ENCODE peak calls at places on chromosomes 1 and 21, in nine cellular contexts. One of them, this sample, is unnamed.
A peak's percentile ranks its signal among the peaks of the same experiment; 100 is the strongest.

GRCh38 chr1:201593200-201593828 is 54.4 kb downstream of the NAV1 start:
- DNase-seq in CD8-positive, alpha-beta T cell: no peak
- DNase-seq in neural progenitor cell: no peak
- DNase-seq in right cardiac atrium: peak; percentile 68
- DNase-seq in fibroblast of lung: peak; percentile 95
- DNase-seq in heart left ventricle: peak; percentile 48
- DNase-seq in Panc1: peak; percentile 28
- DNase-seq in pancreas: no peak
- DNase-seq in CD8-positive, alpha-beta memory T cell: no peak
- DNase-seq in this sample: no peak

GRCh38 chr1:90434460-90434859 is 282.6 kb downstream of the BARHL2 start:
- DNase-seq in CD8-positive, alpha-beta T cell: no peak
- DNase-seq in neural progenitor cell: peak; percentile 51
- DNase-seq in right cardiac atrium: no peak
- DNase-seq in fibroblast of lung: no peak
- DNase-seq in heart left ventricle: no peak
- DNase-seq in Panc1: no peak
- DNase-seq in pancreas: no peak
- DNase-seq in CD8-positive, alpha-beta memory T cell: no peak
- DNase-seq in this sample: no peak

GRCh38 chr1:116990612-116991151 is 10.9 kb upstream of the CD101 start:
- DNase-seq in CD8-positive, alpha-beta T cell: no peak
- DNase-seq in neural progenitor cell: no peak
- DNase-seq in right cardiac atrium: peak; percentile 95
- DNase-seq in fibroblast of lung: peak; percentile 98
- DNase-seq in heart left ventricle: peak; percentile 89
- DNase-seq in Panc1: no peak
- DNase-seq in pancreas: no peak
- DNase-seq in CD8-positive, alpha-beta memory T cell: no peak
- DNase-seq in this sample: no peak

GRCh38 chr1:119209943-119210342 is 69.5 kb upstream of the WARS2 start:
- DNase-seq in CD8-positive, alpha-beta T cell: no peak
- DNase-seq in neural progenitor cell: no peak
- DNase-seq in right cardiac atrium: no peak
- DNase-seq in fibroblast of lung: no peak
- DNase-seq in heart left ventricle: no peak
- DNase-seq in Panc1: no peak
- DNase-seq in pancreas: no peak
- DNase-seq in CD8-positive, alpha-beta memory T cell: no peak
- DNase-seq in this sample: no peak

GRCh38 chr1:228405979-228406265 is 713 bp downstream of the TRIM11 start:
- DNase-seq in CD8-positive, alpha-beta T cell: no peak
- DNase-seq in neural progenitor cell: no peak
- DNase-seq in right cardiac atrium: no peak
- DNase-seq in fibroblast of lung: peak; percentile 40
- DNase-seq in heart left ventricle: no peak
- DNase-seq in Panc1: no peak
- DNase-seq in pancreas: no peak
- DNase-seq in CD8-positive, alpha-beta memory T cell: no peak
- DNase-seq in this sample: peak; percentile 27

GRCh38 chr1:217569021-217569420 is 61.9 kb downstream of the GPATCH2 start:
- DNase-seq in CD8-positive, alpha-beta T cell: no peak
- DNase-seq in neural progenitor cell: no peak
- DNase-seq in right cardiac atrium: no peak
- DNase-seq in fibroblast of lung: no peak
- DNase-seq in heart left ventricle: no peak
- DNase-seq in Panc1: no peak
- DNase-seq in pancreas: no peak
- DNase-seq in CD8-positive, alpha-beta memory T cell: no peak
- DNase-seq in this sample: no peak

GRCh38 chr1:98429851-98430496 is 231.5 kb upstream of the SNX7 start:
- DNase-seq in CD8-positive, alpha-beta T cell: no peak
- DNase-seq in neural progenitor cell: peak; percentile 25
- DNase-seq in right cardiac atrium: no peak
- DNase-seq in fibroblast of lung: no peak
- DNase-seq in heart left ventricle: no peak
- DNase-seq in Panc1: no peak
- DNase-seq in pancreas: peak; percentile 39
- DNase-seq in CD8-positive, alpha-beta memory T cell: no peak
- DNase-seq in this sample: peak; percentile 82

GRCh38 chr1:21762022-21762404 is 20.9 kb downstream of the USP48 start:
- DNase-seq in CD8-positive, alpha-beta T cell: no peak
- DNase-seq in neural progenitor cell: no peak
- DNase-seq in right cardiac atrium: no peak
- DNase-seq in fibroblast of lung: no peak
- DNase-seq in heart left ventricle: no peak
- DNase-seq in Panc1: no peak
- DNase-seq in pancreas: no peak
- DNase-seq in CD8-positive, alpha-beta memory T cell: no peak
- DNase-seq in this sample: no peak

GRCh38 chr1:2826316-2826715 is 24.8 kb upstream of the TTC34 start:
- DNase-seq in CD8-positive, alpha-beta T cell: no peak
- DNase-seq in neural progenitor cell: no peak
- DNase-seq in right cardiac atrium: no peak
- DNase-seq in fibroblast of lung: no peak
- DNase-seq in heart left ventricle: no peak
- DNase-seq in Panc1: no peak
- DNase-seq in pancreas: no peak
- DNase-seq in CD8-positive, alpha-beta memory T cell: no peak
- DNase-seq in this sample: no peak

GRCh38 chr1:2828586-2829250 is 27.2 kb upstream of the TTC34 start:
- DNase-seq in CD8-positive, alpha-beta T cell: no peak
- DNase-seq in neural progenitor cell: no peak
- DNase-seq in right cardiac atrium: no peak
- DNase-seq in fibroblast of lung: no peak
- DNase-seq in heart left ventricle: no peak
- DNase-seq in Panc1: no peak
- DNase-seq in pancreas: no peak
- DNase-seq in CD8-positive, alpha-beta memory T cell: no peak
- DNase-seq in this sample: no peak

GRCh38 chr1:2825487-2826189 is 24.1 kb upstream of the TTC34 start:
- DNase-seq in CD8-positive, alpha-beta T cell: no peak
- DNase-seq in neural progenitor cell: no peak
- DNase-seq in right cardiac atrium: no peak
- DNase-seq in fibroblast of lung: no peak
- DNase-seq in heart left ventricle: no peak
- DNase-seq in Panc1: no peak
- DNase-seq in pancreas: no peak
- DNase-seq in CD8-positive, alpha-beta memory T cell: no peak
- DNase-seq in this sample: no peak

GRCh38 chr1:2824999-2825398 is 23.5 kb upstream of the TTC34 start:
- DNase-seq in CD8-positive, alpha-beta T cell: no peak
- DNase-seq in neural progenitor cell: no peak
- DNase-seq in right cardiac atrium: no peak
- DNase-seq in fibroblast of lung: no peak
- DNase-seq in heart left ventricle: no peak
- DNase-seq in Panc1: no peak
- DNase-seq in pancreas: no peak
- DNase-seq in CD8-positive, alpha-beta memory T cell: no peak
- DNase-seq in this sample: no peak

GRCh38 chr1:2826736-2827292 is 25.3 kb upstream of the TTC34 start:
- DNase-seq in CD8-positive, alpha-beta T cell: no peak
- DNase-seq in neural progenitor cell: no peak
- DNase-seq in right cardiac atrium: no peak
- DNase-seq in fibroblast of lung: no peak
- DNase-seq in heart left ventricle: no peak
- DNase-seq in Panc1: no peak
- DNase-seq in pancreas: no peak
- DNase-seq in CD8-positive, alpha-beta memory T cell: no peak
- DNase-seq in this sample: no peak
- H3K9me3 ChIP-seq in CD8-positive, alpha-beta T cell: no peaks in the 10 kb centered on the region
- H3K9me3 ChIP-seq in neural progenitor cell: no peaks in the 10 kb centered on the region
- H3K9me3 ChIP-seq in right cardiac atrium: no peaks in the 10 kb centered on the region
- H3K9me3 ChIP-seq in fibroblast of lung: no peaks in the 10 kb centered on the region
- H3K9me3 ChIP-seq in heart left ventricle: peaks cover 6% of the 10 kb centered on the region
- H3K9me3 ChIP-seq in Panc1: no peaks in the 10 kb centered on the region
- H3K9me3 ChIP-seq in pancreas: no peaks in the 10 kb centered on the region
- H3K9me3 ChIP-seq in CD8-positive, alpha-beta memory T cell: no peaks in the 10 kb centered on the region
- H3K9me3 ChIP-seq in this sample: no peaks in the 10 kb centered on the region

GRCh38 chr21:39072468-39072867 is 110.8 kb downstream of the PSMG1 start:
- DNase-seq in CD8-positive, alpha-beta T cell: no peak
- DNase-seq in neural progenitor cell: no peak
- DNase-seq in right cardiac atrium: no peak
- DNase-seq in fibroblast of lung: no peak
- DNase-seq in heart left ventricle: no peak
- DNase-seq in Panc1: no peak
- DNase-seq in pancreas: no peak
- DNase-seq in CD8-positive, alpha-beta memory T cell: no peak
- DNase-seq in this sample: no peak
- H3K27ac ChIP-seq in CD8-positive, alpha-beta T cell: no peak overlapping the region
- H3K27ac ChIP-seq in neural progenitor cell: no peak overlapping the region
- H3K27ac ChIP-seq in right cardiac atrium: no peak overlapping the region
- H3K27ac ChIP-seq in fibroblast of lung: no peak overlapping the region
- H3K27ac ChIP-seq in heart left ventricle: no peak overlapping the region
- H3K27ac ChIP-seq in Panc1: no peak overlapping the region
- H3K27ac ChIP-seq in pancreas: no peak overlapping the region
- H3K27ac ChIP-seq in CD8-positive, alpha-beta memory T cell: no peak overlapping the region
- H3K27ac ChIP-seq in this sample: peak overlapping the region; percentile 63

GRCh38 chr21:37535672-37536071 is 169.1 kb downstream of the DYRK1A start:
- DNase-seq in CD8-positive, alpha-beta T cell: no peak
- DNase-seq in neural progenitor cell: no peak
- DNase-seq in right cardiac atrium: no peak
- DNase-seq in fibroblast of lung: no peak
- DNase-seq in heart left ventricle: no peak
- DNase-seq in Panc1: no peak
- DNase-seq in pancreas: no peak
- DNase-seq in CD8-positive, alpha-beta memory T cell: no peak
- DNase-seq in this sample: no peak

GRCh38 chr21:37542512-37542911 is 175.9 kb downstream of the DYRK1A start:
- DNase-seq in CD8-positive, alpha-beta T cell: no peak
- DNase-seq in neural progenitor cell: no peak
- DNase-seq in right cardiac atrium: no peak
- DNase-seq in fibroblast of lung: no peak
- DNase-seq in heart left ventricle: no peak
- DNase-seq in Panc1: no peak
- DNase-seq in pancreas: no peak
- DNase-seq in CD8-positive, alpha-beta memory T cell: no peak
- DNase-seq in this sample: no peak

GRCh38 chr21:37537391-37537996 is 170.9 kb downstream of the DYRK1A start:
- DNase-seq in CD8-positive, alpha-beta T cell: no peak
- DNase-seq in neural progenitor cell: no peak
- DNase-seq in right cardiac atrium: no peak
- DNase-seq in fibroblast of lung: no peak
- DNase-seq in heart left ventricle: no peak
- DNase-seq in Panc1: no peak
- DNase-seq in pancreas: no peak
- DNase-seq in CD8-positive, alpha-beta memory T cell: no peak
- DNase-seq in this sample: no peak

GRCh38 chr21:37536616-37537278 is 170.2 kb downstream of the DYRK1A start:
- DNase-seq in CD8-positive, alpha-beta T cell: no peak
- DNase-seq in neural progenitor cell: no peak
- DNase-seq in right cardiac atrium: no peak
- DNase-seq in fibroblast of lung: no peak
- DNase-seq in heart left ventricle: no peak
- DNase-seq in Panc1: no peak
- DNase-seq in pancreas: no peak
- DNase-seq in CD8-positive, alpha-beta memory T cell: no peak
- DNase-seq in this sample: no peak

DNA sequence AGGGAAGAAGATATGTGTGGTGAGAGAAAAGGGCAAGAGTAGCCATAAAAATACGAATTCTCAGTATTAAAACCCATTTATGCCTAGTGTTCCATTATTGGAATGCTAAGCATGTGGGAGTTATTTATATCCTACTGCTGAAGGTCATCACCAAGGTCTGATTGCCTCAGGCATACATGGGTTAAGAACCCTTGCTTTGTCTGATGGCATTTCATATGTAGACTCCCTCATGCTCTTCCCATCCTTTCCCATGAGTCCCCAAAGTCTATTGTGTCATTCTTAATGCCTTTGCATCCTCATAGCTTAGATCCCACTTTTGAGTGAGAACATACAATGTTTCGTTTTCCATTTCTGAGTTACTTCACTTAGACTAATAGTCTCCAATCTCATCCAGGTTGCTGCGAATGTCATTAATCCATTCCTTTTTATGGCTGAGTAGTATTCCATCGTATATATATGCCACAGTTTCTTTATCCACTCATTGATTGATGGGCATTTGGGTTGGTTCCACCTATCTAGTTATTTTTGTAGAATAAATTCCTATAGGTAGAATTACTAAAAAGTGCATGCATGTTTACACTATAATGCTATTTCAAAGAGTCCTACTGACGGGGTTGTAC is 172.5 kb downstream of the DYRK1A start:
- DNase-seq in CD8-positive, alpha-beta T cell: no peak
- DNase-seq in neural progenitor cell: no peak
- DNase-seq in right cardiac atrium: no peak
- DNase-seq in fibroblast of lung: no peak
- DNase-seq in heart left ventricle: no peak
- DNase-seq in Panc1: no peak
- DNase-seq in pancreas: no peak
- DNase-seq in CD8-positive, alpha-beta memory T cell: no peak
- DNase-seq in this sample: no peak
- H3K9me3 ChIP-seq in CD8-positive, alpha-beta T cell: no peaks in the 10 kb centered on the region
- H3K9me3 ChIP-seq in neural progenitor cell: no peaks in the 10 kb centered on the region
- H3K9me3 ChIP-seq in right cardiac atrium: no peaks in the 10 kb centered on the region
- H3K9me3 ChIP-seq in fibroblast of lung: no peaks in the 10 kb centered on the region
- H3K9me3 ChIP-seq in heart left ventricle: peaks cover 27% of the 10 kb centered on the region
- H3K9me3 ChIP-seq in Panc1: peaks cover 3% of the 10 kb centered on the region
- H3K9me3 ChIP-seq in pancreas: no peaks in the 10 kb centered on the region
- H3K9me3 ChIP-seq in CD8-positive, alpha-beta memory T cell: no peaks in the 10 kb centered on the region
- H3K9me3 ChIP-seq in this sample: no peaks in the 10 kb centered on the region

GRCh38 chr1:175564723-175565122 is 178.7 kb downstream of the TNR start:
- DNase-seq in CD8-positive, alpha-beta T cell: no peak
- DNase-seq in neural progenitor cell: no peak
- DNase-seq in right cardiac atrium: no peak
- DNase-seq in fibroblast of lung: no peak
- DNase-seq in heart left ventricle: no peak
- DNase-seq in Panc1: no peak
- DNase-seq in pancreas: no peak
- DNase-seq in CD8-positive, alpha-beta memory T cell: no peak
- DNase-seq in this sample: peak; percentile 57

GRCh38 chr1:175569117-175569743 is 174.2 kb downstream of the TNR start:
- DNase-seq in CD8-positive, alpha-beta T cell: no peak
- DNase-seq in neural progenitor cell: no peak
- DNase-seq in right cardiac atrium: no peak
- DNase-seq in fibroblast of lung: no peak
- DNase-seq in heart left ventricle: no peak
- DNase-seq in Panc1: no peak
- DNase-seq in pancreas: no peak
- DNase-seq in CD8-positive, alpha-beta memory T cell: no peak
- DNase-seq in this sample: no peak

GRCh38 chr1:175563556-175563955 is 179.8 kb downstream of the TNR start:
- DNase-seq in CD8-positive, alpha-beta T cell: no peak
- DNase-seq in neural progenitor cell: peak; percentile 30
- DNase-seq in right cardiac atrium: no peak
- DNase-seq in fibroblast of lung: peak; percentile 10
- DNase-seq in heart left ventricle: no peak
- DNase-seq in Panc1: no peak
- DNase-seq in pancreas: no peak
- DNase-seq in CD8-positive, alpha-beta memory T cell: no peak
- DNase-seq in this sample: no peak

DNA sequence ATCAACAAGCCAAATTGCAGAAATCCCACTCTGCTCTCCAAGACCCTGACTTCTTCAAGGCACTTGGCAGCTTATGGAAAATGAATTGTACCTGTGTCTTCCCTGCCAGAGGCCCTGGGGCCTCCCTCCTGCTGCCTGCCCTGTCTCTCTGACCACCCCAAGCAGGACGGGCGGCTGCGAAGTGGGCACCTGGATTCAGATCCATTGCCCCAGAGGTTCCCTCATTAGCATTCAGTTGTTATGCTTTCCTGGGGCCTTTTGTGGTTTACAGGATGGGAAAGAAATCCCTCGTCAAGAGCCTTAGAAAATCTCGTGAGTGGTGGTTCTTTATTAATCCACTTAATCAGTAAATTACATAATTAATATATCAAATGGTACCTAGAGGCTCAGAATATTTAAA is 179.3 kb downstream of the TNR start:
- DNase-seq in CD8-positive, alpha-beta T cell: no peak
- DNase-seq in neural progenitor cell: no peak
- DNase-seq in right cardiac atrium: no peak
- DNase-seq in fibroblast of lung: no peak
- DNase-seq in heart left ventricle: no peak
- DNase-seq in Panc1: no peak
- DNase-seq in pancreas: no peak
- DNase-seq in CD8-positive, alpha-beta memory T cell: no peak
- DNase-seq in this sample: no peak
- H3K27ac ChIP-seq in CD8-positive, alpha-beta T cell: no peak overlapping the region
- H3K27ac ChIP-seq in neural progenitor cell: no peak overlapping the region
- H3K27ac ChIP-seq in right cardiac atrium: no peak overlapping the region
- H3K27ac ChIP-seq in fibroblast of lung: no peak overlapping the region
- H3K27ac ChIP-seq in heart left ventricle: no peak overlapping the region
- H3K27ac ChIP-seq in Panc1: no peak overlapping the region
- H3K27ac ChIP-seq in pancreas: peak overlapping the region; percentile 22
- H3K27ac ChIP-seq in CD8-positive, alpha-beta memory T cell: no peak overlapping the region
- H3K27ac ChIP-seq in this sample: no peak overlapping the region